ENCODE peak calls at places on chromosomes 11 and 22, in eight cellular contexts. X, A, K, N, I, S, B and T are unnamed samples.

GRCh38 chr11:76669901-76670474 is 559 bp downstream of the LRRC32 start:
- DNase-seq in B (no peak), K (no peak), I (no peak), X (no peak), A (peak; percentile 88), N (no peak), S (peak; percentile 87), T (peak; percentile 74)

GRCh38 chr11:113338730-113339129 is 24.3 kb downstream of the TTC12 start:
- DNase-seq in X (no peak), B (no peak), I (no peak), A (no peak), S (no peak), K (no peak), N (no peak), T (no peak)

GRCh38 chr11:69822676-69823494 is 3.7 kb upstream of the FGF3 start:
- DNase-seq in A (no peak), I (no peak), S (no peak), N (no peak), K (no peak), B (no peak), X (no peak), T (no peak)

GRCh38 chr11:74949748-74950127 is 672 bp downstream of the SPCS2 start:
- DNase-seq in A (no peak), N (no peak), K (no peak), S (no peak), I (no peak), B (no peak), X (no peak), T (no peak)

GRCh38 chr11:95082576-95083001 is 7.1 kb upstream of the ENDOD1 start:
- DNase-seq in B (no peak), I (no peak), K (no peak), S (no peak), A (no peak), N (no peak), X (no peak), T (no peak)

GRCh38 chr11:10443721-10444120 is 11.3 kb upstream of the AMPD3 start:
- DNase-seq in B (no peak), I (no peak), S (no peak), A (no peak), N (no peak), X (no peak), K (no peak), T (no peak)

GRCh38 chr11:10792385-10793068 is 16.2 kb downstream of the EIF4G2 start:
- DNase-seq in B (peak; percentile 87), K (peak; percentile 55), A (peak; percentile 94), N (peak; percentile 87), I (peak; percentile 83), S (peak; percentile 74), X (peak; percentile 86), T (no peak)

GRCh38 chr22:44924098-44924497 is 85.7 kb downstream of the PHF21B start:
- DNase-seq in S (no peak), B (no peak), I (no peak), N (no peak), A (peak; percentile 4), K (no peak), X (no peak), T (no peak)

GRCh38 chr22:20422965-20423635 is 14.5 kb downstream of the SCARF2 start:
- DNase-seq in A (peak; percentile 72), B (no peak), K (no peak), S (no peak), I (no peak), N (peak; percentile 80), X (no peak), T (no peak)

GRCh38 chr11:16905375-16905774 is 108.8 kb downstream of the PLEKHA7 start:
- DNase-seq in K (no peak), X (no peak), B (no peak), N (no peak), S (no peak), A (no peak), I (no peak), T (no peak)

GRCh38 chr11:16911186-16911585 is 103.0 kb downstream of the PLEKHA7 start:
- DNase-seq in N (no peak), X (no peak), A (no peak), I (no peak), B (no peak), K (no peak), S (no peak), T (no peak)

GRCh38 chr11:16911658-16912057 is 102.6 kb downstream of the PLEKHA7 start:
- DNase-seq in I (no peak), K (no peak), B (no peak), N (no peak), X (no peak), S (no peak), A (no peak), T (no peak)

GRCh38 chr11:16912607-16913006 is 101.6 kb downstream of the PLEKHA7 start:
- DNase-seq in S (no peak), X (no peak), I (no peak), B (no peak), A (no peak), K (no peak), N (no peak), T (no peak)

GRCh38 chr11:16909375-16910035 is 104.7 kb downstream of the PLEKHA7 start:
- DNase-seq in K (no peak), S (no peak), N (no peak), A (no peak), X (no peak), B (no peak), I (no peak), T (no peak)
- H3K4me3 ChIP-seq in K (no peak overlapping the region), S (no peak overlapping the region), N (no peak overlapping the region), A (no peak overlapping the region), X (no peak overlapping the region), B (no peak overlapping the region), I (peak overlapping the region; percentile 3), T (no peak overlapping the region)

DNA sequence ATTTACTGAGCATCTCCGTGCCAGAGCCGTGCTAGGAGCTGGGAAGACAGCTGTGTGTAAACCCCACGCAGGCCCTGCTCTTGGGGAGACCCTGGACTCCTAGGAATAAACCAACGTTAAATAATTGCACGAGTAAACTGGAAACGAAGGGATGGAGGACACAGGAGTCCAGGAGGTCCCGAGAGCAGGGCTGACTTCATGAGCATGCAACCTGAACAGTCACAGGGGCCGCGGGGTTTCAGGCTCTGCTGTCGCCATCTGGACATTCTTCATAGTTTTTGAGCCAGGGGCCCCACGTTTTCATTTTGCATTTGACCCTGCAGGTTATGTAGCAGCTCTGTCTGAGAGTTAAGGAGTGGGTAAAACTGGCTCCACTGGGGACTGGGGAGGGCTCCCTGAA is 63.0 kb downstream of the PRDM11 start:
- DNase-seq in K (no peak), I (no peak), N (no peak), X (no peak), A (no peak), B (no peak), S (no peak), T (no peak)
- H3K4me3 ChIP-seq in K (no peak overlapping the region), I (no peak overlapping the region), N (peak overlapping the region; percentile 50), X (no peak overlapping the region), A (no peak overlapping the region), B (no peak overlapping the region), S (no peak overlapping the region), T (no peak overlapping the region)

DNA sequence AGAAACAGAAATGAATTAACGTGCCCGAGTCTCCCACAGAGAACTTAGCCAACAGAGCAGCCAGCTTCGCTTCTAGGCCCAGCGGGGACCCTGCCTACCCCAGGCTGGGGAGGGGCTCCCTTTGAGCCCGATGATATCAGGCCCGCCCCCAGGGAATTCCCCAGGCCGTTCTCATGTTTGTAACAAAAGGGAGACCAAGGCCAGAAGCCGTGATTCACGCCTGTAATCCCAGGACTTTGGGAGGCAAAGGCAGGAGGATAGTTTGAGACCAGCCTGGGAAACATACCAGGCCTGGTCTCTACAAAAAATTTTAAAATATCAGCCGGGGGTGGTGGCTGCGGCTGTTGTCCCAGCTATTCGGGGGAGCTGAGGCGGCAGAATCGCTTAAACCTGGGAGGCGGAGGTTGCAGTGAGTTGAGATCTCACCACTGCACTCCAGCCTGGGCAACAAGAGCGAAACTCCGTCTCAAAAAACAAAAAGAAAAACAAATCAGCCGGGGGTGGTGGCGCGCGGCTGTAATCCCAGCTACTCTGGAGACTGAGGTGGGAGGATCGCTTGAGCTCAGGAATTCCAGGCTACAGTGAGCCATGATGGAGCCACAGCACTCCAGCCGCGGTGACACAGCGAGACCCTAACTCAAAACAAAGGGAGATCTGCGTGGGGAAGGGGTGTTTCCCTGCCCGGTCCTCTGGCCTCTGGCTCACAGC is 1.7 kb downstream of the DRD4 start:
- DNase-seq in S (no peak), B (no peak), K (no peak), N (no peak), I (peak; percentile 74), A (no peak), X (no peak), T (no peak)
- H3K4me3 ChIP-seq in S (no peak overlapping the region), B (no peak overlapping the region), K (no peak overlapping the region), N (peak overlapping the region; percentile 17), I (peak overlapping the region; percentile 69), A (no peak overlapping the region), X (no peak overlapping the region), T (no peak overlapping the region)

GRCh38 chr22:26433805-26434204 is 4.7 kb downstream of the ASPHD2 start:
- DNase-seq in S (no peak), N (no peak), X (no peak), I (no peak), A (no peak), K (no peak), B (no peak), T (no peak)
- H3K4me3 ChIP-seq in S (no peak overlapping the region), N (no peak overlapping the region), X (no peak overlapping the region), I (peak overlapping the region; percentile 2), A (no peak overlapping the region), K (no peak overlapping the region), B (no peak overlapping the region), T (no peak overlapping the region)

DNA sequence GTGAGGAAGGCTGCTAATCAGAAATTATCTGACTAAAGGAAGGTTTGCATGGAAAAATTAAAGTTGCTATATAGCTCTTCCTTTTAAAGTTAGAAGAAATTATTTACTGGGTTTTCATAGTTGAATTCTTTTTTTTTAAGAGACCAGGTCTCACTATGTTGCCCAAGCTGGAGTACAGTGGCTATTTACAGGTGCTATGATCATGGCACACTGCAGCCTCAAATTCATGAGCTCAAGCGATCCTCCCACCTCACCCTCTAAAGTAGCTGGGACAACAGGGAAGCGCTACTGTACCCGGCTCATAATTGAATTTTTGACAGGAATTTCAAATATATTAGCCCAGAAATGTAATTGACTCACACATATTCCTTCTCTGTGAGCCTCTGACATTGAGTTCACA is 3.9 kb downstream of the MSANTD2 start:
- DNase-seq in K (no peak), I (no peak), X (no peak), S (no peak), B (no peak), A (no peak), N (no peak), T (no peak)
- H3K4me3 ChIP-seq in K (no peak overlapping the region), I (no peak overlapping the region), X (no peak overlapping the region), S (no peak overlapping the region), B (no peak overlapping the region), A (no peak overlapping the region), N (no peak overlapping the region), T (no peak overlapping the region)